ENCODE peak calls at places on chromosome 3, in five cellular contexts. M, J, H, Q and Y are unnamed samples. For H3K4me1, the result is how much of the 10 kb centered on the place peaks cover.

GRCh38 chr3:170132335-170132734 is 49.2 kb downstream of the PHC3 start:
- DNase-seq in M (no peak), J (no peak), H (no peak), Q (no peak), Y (no peak)

GRCh38 chr3:43378066-43378935 is 92.0 kb downstream of the SNRK start:
- DNase-seq in M (peak), J (peak), H (peak), Q (peak), Y (no peak)

GRCh38 chr3:147411777-147412176 is 2.6 kb downstream of the ZIC1 start:
- DNase-seq in M (peak), J (no peak), H (no peak), Q (no peak), Y (no peak)

GRCh38 chr3:108036401-108036800 is 54.4 kb downstream of the CD47 start:
- DNase-seq in M (no peak), J (no peak), H (no peak), Q (no peak), Y (no peak)

GRCh38 chr3:116423945-116424344 is 21.3 kb downstream of the LSAMP start:
- DNase-seq in M (no peak), J (no peak), H (no peak), Q (no peak), Y (no peak)

GRCh38 chr3:9951598-9951961 is 628 bp downstream of the PRRT3 start:
- DNase-seq in M (no peak), J (no peak), H (no peak), Q (no peak), Y (no peak)

GRCh38 chr3:134974621-134975020 is 179.6 kb downstream of the EPHB1 start:
- DNase-seq in M (no peak), J (no peak), H (no peak), Q (no peak), Y (no peak)

GRCh38 chr3:162171970-162172369 is 675.4 kb downstream of the OTOL1 start:
- DNase-seq in M (no peak), J (no peak), H (no peak), Q (no peak), Y (no peak)

GRCh38 chr3:126347543-126348161 is 9.6 kb downstream of the KLF15 start:
- DNase-seq in M (no peak), J (no peak), H (no peak), Q (no peak), Y (no peak)

GRCh38 chr3:70861855-70862254 is 549.4 kb upstream of the MDFIC2 start:
- DNase-seq in M (no peak), J (no peak), H (no peak), Q (no peak), Y (no peak)

GRCh38 chr3:141368062-141368924 is at the start of gene ZBTB38:
- DNase-seq in M (peak), J (peak), H (peak), Q (peak), Y (peak)

GRCh38 chr3:138068579-138069174 is 46.7 kb downstream of the DZIP1L start:
- DNase-seq in M (peak), J (peak), H (peak), Q (peak), Y (peak)

GRCh38 chr3:15102256-15102655 is 3.3 kb upstream of the RBSN start:
- DNase-seq in M (no peak), J (peak), H (peak), Q (peak), Y (peak)

GRCh38 chr3:30680789-30681188 is 74.4 kb downstream of the TGFBR2 start:
- DNase-seq in M (peak), J (no peak), H (no peak), Q (no peak), Y (no peak)

GRCh38 chr3:30353711-30354467 is 252.5 kb upstream of the TGFBR2 start:
- DNase-seq in M (no peak), J (peak), H (peak), Q (no peak), Y (no peak)

GRCh38 chr3:186327912-186328487 is 34.0 kb downstream of the DGKG start:
- DNase-seq in M (no peak), J (no peak), H (no peak), Q (no peak), Y (no peak)

GRCh38 chr3:14398801-14399114 is 3.6 kb upstream of the SLC6A6 start:
- DNase-seq in M (no peak), J (no peak), H (no peak), Q (no peak), Y (no peak)

GRCh38 chr3:37346227-37347005 is 172.0 kb upstream of the LRRFIP2 start:
- DNase-seq in M (no peak), J (no peak), H (no peak), Q (no peak), Y (no peak)

GRCh38 chr3:143674100-143674968 is 173.9 kb downstream of the SLC9A9 start:
- DNase-seq in M (peak), J (peak), H (peak), Q (peak), Y (peak)

GRCh38 chr3:52249683-52250082 is 4.1 kb downstream of the PPM1M start:
- DNase-seq in M (no peak), J (no peak), H (no peak), Q (no peak), Y (no peak)

GRCh38 chr3:37768107-37768809 is 93.4 kb upstream of the CTDSPL start:
- DNase-seq in M (no peak), J (peak), H (peak), Q (peak), Y (no peak)

GRCh38 chr3:31188112-31188511 is 293.7 kb upstream of the GADL1 start:
- DNase-seq in M (no peak), J (no peak), H (no peak), Q (no peak), Y (no peak)

GRCh38 chr3:130644600-130645232 is 101.9 kb downstream of the PIK3R4 start:
- DNase-seq in M (no peak), J (no peak), H (no peak), Q (no peak), Y (no peak)

GRCh38 chr3:37243811-37244748 is 69.7 kb upstream of the LRRFIP2 start:
- DNase-seq in M (peak), J (peak), H (peak), Q (peak), Y (peak)

GRCh38 chr3:53258600-53259426 is 3.0 kb upstream of the TKT start:
- DNase-seq in M (peak), J (no peak), H (no peak), Q (no peak), Y (no peak)

GRCh38 chr3:183285828-183286457 is 32.9 kb downstream of the B3GNT5 start:
- DNase-seq in M (no peak), J (peak), H (peak), Q (peak), Y (peak)

GRCh38 chr3:155737844-155738460 is 6.9 kb downstream of the PLCH1 start:
- DNase-seq in M (peak), J (peak), H (peak), Q (peak), Y (no peak)

GRCh38 chr3:112111785-112112402 is 21.2 kb downstream of the GCSAM start:
- DNase-seq in M (peak), J (peak), H (peak), Q (peak), Y (peak)

GRCh38 chr3:150286390-150287147 is 121.5 kb upstream of the TSC22D2 start:
- DNase-seq in M (peak), J (peak), H (no peak), Q (peak), Y (no peak)

GRCh38 chr3:132703733-132704132 is 18.5 kb downstream of the NPHP3 start:
- DNase-seq in M (no peak), J (no peak), H (no peak), Q (no peak), Y (no peak)

GRCh38 chr3:49313902-49314676 is 25.8 kb downstream of the USP4 start:
- DNase-seq in M (no peak), J (no peak), H (no peak), Q (no peak), Y (no peak)

GRCh38 chr3:185215873-185216586 is 37.8 kb downstream of the EHHADH start:
- DNase-seq in M (no peak), J (no peak), H (no peak), Q (no peak), Y (no peak)
- TF ChIP-seq CTCF in M (peak), J (peak), H (peak), Q (peak), Y (peak)

DNA sequence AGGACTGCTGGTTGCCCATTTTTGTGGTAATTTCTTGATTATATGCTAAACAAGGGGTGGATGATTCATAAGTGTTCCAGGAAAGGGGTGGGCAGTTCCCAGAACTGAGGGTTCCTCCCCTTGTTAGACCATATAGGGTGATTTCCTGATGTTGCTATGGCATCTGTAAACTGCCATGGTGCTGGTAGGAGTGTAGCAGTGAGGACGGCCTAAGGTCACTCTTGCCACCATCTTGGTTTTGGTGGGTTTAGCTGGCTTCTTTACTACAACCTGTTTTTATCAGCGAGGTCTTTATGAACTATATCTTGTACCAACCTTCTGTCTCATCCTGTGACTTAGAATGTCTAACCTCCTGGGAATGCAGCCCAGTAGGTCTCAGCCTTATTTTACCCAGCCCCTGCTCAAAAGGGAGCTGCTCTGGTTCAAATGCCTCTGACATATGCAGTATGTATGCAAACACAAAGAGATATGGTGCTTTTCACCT is 46.2 kb downstream of the C3orf38 start:
- DNase-seq in M (no peak), J (no peak), H (no peak), Q (no peak), Y (no peak)
- H3K4me3 ChIP-seq in M (no peak), J (no peak), H (no peak), Q (no peak), Y (no peak)

DNA sequence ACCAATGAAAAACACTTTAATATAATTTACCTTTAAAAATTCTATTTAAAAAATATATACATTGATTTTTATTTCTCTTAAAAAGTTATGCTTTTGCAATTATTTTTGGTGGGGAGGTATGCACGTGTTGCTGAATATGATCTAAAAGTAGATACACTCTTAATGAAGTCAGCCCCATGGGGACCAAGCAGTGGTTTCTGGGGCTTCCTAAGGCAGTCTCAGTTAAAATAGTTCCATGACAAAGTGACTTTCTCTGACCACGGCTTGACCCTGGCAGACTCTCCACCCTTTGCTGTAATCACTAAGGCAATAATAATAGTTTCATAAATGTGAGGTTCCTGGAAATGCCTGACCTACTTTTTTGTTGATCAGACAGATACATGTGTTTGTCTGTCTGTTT is 50.4 kb downstream of the CCR4 start:
- DNase-seq in M (no peak), J (no peak), H (no peak), Q (no peak), Y (peak)
- H3K4me1 ChIP-seq in M (under half), J (under half), H (under half), Q (under half), Y (under half)

GRCh38 chr3:47162695-47163022 is 1.3 kb downstream of the SETD2 start:
- DNase-seq in M (peak), J (no peak), H (no peak), Q (no peak), Y (no peak)

GRCh38 chr3:47163023-47163989 is 607 bp downstream of the SETD2 start:
- DNase-seq in M (no peak), J (peak), H (peak), Q (peak), Y (peak)

GRCh38 chr3:47161983-47162694 is 1.8 kb downstream of the SETD2 start:
- DNase-seq in M (no peak), J (no peak), H (no peak), Q (no peak), Y (no peak)

GRCh38 chr3:47159820-47160219 is 4.1 kb downstream of the SETD2 start:
- DNase-seq in M (peak), J (no peak), H (no peak), Q (no peak), Y (no peak)

DNA sequence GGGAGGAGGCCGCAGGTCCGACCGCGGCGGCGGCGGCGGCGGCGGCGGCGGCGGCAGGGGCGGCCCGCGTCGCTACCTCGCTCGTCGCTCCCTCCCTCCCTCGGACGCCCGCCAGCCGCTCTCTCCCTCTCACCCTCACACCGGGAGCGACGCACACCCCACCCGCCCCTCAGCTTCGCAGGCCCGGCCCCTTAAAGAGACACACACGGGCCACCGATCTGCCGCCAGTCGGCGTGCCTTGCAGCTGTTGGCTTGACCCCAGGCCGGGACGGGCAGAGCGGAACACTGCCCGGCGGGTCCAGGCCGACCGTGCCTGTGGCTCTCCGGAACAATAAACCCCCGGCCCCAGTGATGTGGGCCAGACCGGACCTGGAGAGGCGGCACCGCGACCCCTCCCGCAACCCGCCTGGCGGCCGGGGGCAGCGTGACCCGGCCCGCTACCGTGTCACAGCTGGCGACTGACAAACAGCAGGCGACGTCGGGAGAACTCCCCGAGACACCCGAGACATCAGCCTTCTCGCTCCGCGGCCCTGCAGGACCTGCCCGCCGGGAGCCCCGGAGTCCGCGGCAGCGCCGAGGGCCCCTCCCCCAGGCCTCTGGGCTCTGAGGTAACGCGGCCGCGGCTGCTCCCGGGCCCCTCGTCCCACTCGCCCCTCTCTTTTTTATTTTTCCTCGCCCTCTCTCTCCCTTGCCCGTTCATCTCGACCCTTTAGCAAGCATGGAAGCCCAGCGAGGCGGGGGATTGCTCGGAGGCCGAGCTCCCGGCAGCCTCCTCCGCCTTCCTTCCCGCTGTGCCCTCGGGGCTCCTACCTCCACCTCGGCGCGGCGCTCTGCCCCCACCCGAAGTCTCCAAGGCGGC is at the start of gene SETD2:
- DNase-seq in M (peak), J (peak), H (peak), Q (peak), Y (peak)
- TF ChIP-seq CTCF in M (peak), J (no peak), H (peak), Q (peak), Y (peak)